ENCODE peak calls at places on chromosomes 11 and 22, in ten cellular contexts. Q is mucosa of descending colon, V is H1, Y is heart right ventricle, K is uterus, O is testis, R is endodermal cell, L is body of pancreas, Z is psoas muscle, M is upper lobe of right lung. W is an unnamed sample.

GRCh38 chr11:120811731-120812130 is 212.2 kb upstream of the TBCEL start:
- DNase-seq in Q (no peak), V (no peak), Y (no peak), K (no peak), O (no peak), R (no peak), L (no peak), Z (no peak), M (no peak), W (no peak)

GRCh38 chr22:50475652-50476002 is 792 bp upstream of the SBF1 start:
- DNase-seq in Q (peak; percentile 40), V (no peak), Y (no peak), K (no peak), O (no peak), R (no peak), L (no peak), Z (no peak), M (no peak), W (no peak)

GRCh38 chr22:35021166-35021565 is 44.8 kb upstream of the ISX start:
- DNase-seq in Q (peak; percentile 81), V (no peak), Y (no peak), K (no peak), O (no peak), R (peak; percentile 20), L (no peak), Z (no peak), M (no peak), W (no peak)

GRCh38 chr11:110087820-110088534 is 5.2 kb upstream of the ZC3H12C start:
- DNase-seq in Q (no peak), V (no peak), Y (no peak), K (no peak), O (no peak), R (no peak), L (no peak), Z (no peak), M (no peak), W (no peak)

GRCh38 chr22:30445438-30445936 is 19.9 kb downstream of the MTFP1 start:
- DNase-seq in Q (no peak), V (no peak), Y (no peak), K (no peak), O (no peak), R (no peak), L (no peak), Z (no peak), M (no peak), W (no peak)

GRCh38 chr11:6926208-6927029 is at the start of gene ZNF215:
- DNase-seq in Q (peak; percentile 90), V (peak; percentile 88), Y (peak; percentile 71), K (peak; percentile 67), O (peak; percentile 82), R (peak; percentile 97), L (peak; percentile 77), Z (peak; percentile 78), M (peak; percentile 91), W (peak; percentile 72)

GRCh38 chr11:129846508-129847335 is 31.1 kb downstream of the TMEM45B start:
- DNase-seq in Q (no peak), V (no peak), Y (no peak), K (no peak), O (no peak), R (no peak), L (no peak), Z (no peak), M (no peak), W (no peak)

GRCh38 chr11:95904009-95904650 is 19.8 kb downstream of the MTMR2 start:
- DNase-seq in Q (no peak), V (no peak), Y (no peak), K (no peak), O (no peak), R (peak; percentile 77), L (no peak), Z (no peak), M (no peak), W (no peak)

GRCh38 chr11:876550-876949 is 33.9 kb downstream of the TSPAN4 start:
- DNase-seq in Q (no peak), V (no peak), Y (peak; percentile 75), K (no peak), O (peak; percentile 77), R (no peak), L (peak; percentile 85), Z (peak; percentile 63), M (no peak), W (peak; percentile 70)

GRCh38 chr11:10379022-10379421 is 74.1 kb downstream of the ADM start:
- DNase-seq in Q (no peak), V (peak; percentile 57), Y (no peak), K (no peak), O (no peak), R (peak; percentile 78), L (no peak), Z (no peak), M (no peak), W (no peak)

GRCh38 chr11:61024938-61025818 is 53.7 kb downstream of the CD6 start:
- DNase-seq in Q (no peak), V (no peak), Y (no peak), K (no peak), O (no peak), R (no peak), L (no peak), Z (no peak), M (no peak), W (no peak)
- H3K4me1 ChIP-seq in Q (peaks cover 5% of the 10 kb centered on the region), V (peaks cover 2% of the 10 kb centered on the region), Y (peaks cover 5% of the 10 kb centered on the region), K (no peaks in the 10 kb centered on the region), O (peaks cover 7% of the 10 kb centered on the region), R (no peaks in the 10 kb centered on the region), L (peaks cover 8% of the 10 kb centered on the region), Z (no peaks in the 10 kb centered on the region), M (peaks cover 20% of the 10 kb centered on the region), W (peaks cover 30% of the 10 kb centered on the region)

DNA sequence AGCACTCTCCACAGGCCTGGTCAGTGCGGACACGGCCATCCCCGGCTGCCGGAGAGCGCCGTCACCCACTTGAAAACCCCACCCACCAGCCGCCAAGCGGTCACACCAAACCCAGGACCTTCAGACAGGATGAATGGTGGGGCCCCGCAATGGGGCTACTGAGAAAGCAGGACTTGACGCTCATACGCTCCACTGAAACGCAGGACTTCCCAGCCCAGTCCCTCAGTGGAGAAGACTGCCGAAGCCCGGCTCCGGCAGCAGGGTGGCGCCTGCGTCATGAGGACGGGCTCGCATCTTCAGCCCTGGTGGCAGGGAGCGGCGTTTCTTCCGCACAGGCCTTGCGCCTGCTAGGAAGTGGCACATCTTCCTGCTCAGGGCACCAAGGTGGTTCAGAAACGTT is 15.3 kb upstream of the PHLDA2 start:
- DNase-seq in Q (peak; percentile 53), V (no peak), Y (no peak), K (peak; percentile 15), O (no peak), R (peak; percentile 53), L (no peak), Z (no peak), M (no peak), W (no peak)
- TF ChIP-seq CTCF in Q (no peak), V (peak; percentile 29), Y (no peak), K (no peak), O (no peak), R (peak; percentile 27), L (no peak), Z (no peak), M (no peak), W (no peak)

GRCh38 chr11:128328955-128329551 is 258.3 kb downstream of the ETS1 start:
- DNase-seq in Q (no peak), V (no peak), Y (peak; percentile 41), K (no peak), O (no peak), R (no peak), L (no peak), Z (peak; percentile 17), M (no peak), W (no peak)

GRCh38 chr11:128331317-128331716 is 256.0 kb downstream of the ETS1 start:
- DNase-seq in Q (no peak), V (no peak), Y (no peak), K (no peak), O (no peak), R (no peak), L (no peak), Z (no peak), M (no peak), W (no peak)

GRCh38 chr11:128326791-128327190 is 260.6 kb downstream of the ETS1 start:
- DNase-seq in Q (no peak), V (no peak), Y (no peak), K (no peak), O (no peak), R (no peak), L (no peak), Z (no peak), M (no peak), W (no peak)

GRCh38 chr11:128327274-128327673 is 260.1 kb downstream of the ETS1 start:
- DNase-seq in Q (no peak), V (no peak), Y (no peak), K (no peak), O (no peak), R (no peak), L (no peak), Z (no peak), M (no peak), W (no peak)

DNA sequence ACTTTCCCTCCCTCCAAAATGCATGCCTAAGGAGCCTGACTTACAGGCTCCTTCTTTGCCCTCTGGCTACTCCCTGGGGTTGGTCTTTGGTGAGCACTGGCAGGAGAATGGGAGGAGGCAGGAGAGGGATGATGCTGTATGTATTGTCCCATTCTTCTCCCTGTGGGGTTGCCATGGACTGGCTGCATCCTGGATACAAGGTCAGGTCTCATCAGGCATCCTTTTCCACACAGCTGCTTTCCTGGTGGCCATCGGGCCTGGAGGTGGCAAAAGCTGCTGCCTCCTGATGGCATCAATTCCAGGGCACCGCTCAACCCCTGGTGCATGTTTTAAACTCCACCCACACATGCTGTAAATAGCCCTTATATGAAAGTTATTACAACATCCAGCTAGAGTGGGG is 257.2 kb downstream of the ETS1 start:
- DNase-seq in Q (no peak), V (no peak), Y (no peak), K (no peak), O (no peak), R (no peak), L (no peak), Z (no peak), M (no peak), W (no peak)
- H3K4me1 ChIP-seq in Q (no peaks in the 10 kb centered on the region), V (no peaks in the 10 kb centered on the region), Y (peaks cover 14% of the 10 kb centered on the region), K (no peaks in the 10 kb centered on the region), O (no peaks in the 10 kb centered on the region), R (peaks cover 8% of the 10 kb centered on the region), L (no peaks in the 10 kb centered on the region), Z (no peaks in the 10 kb centered on the region), M (no peaks in the 10 kb centered on the region), W (peaks cover 55% of the 10 kb centered on the region)

GRCh38 chr11:64284962-64285884 is at the start of gene GPR137:
- DNase-seq in Q (peak; percentile 93), V (peak; percentile 98), Y (peak; percentile 89), K (peak; percentile 89), O (peak; percentile 88), R (peak; percentile 92), L (peak; percentile 84), Z (peak; percentile 87), M (peak; percentile 94), W (peak; percentile 88)
- TF ChIP-seq CTCF in Q (no peak), V (no peak), Y (no peak), K (no peak), O (peak; percentile 5), R (no peak), L (no peak), Z (no peak), M (no peak), W (no peak)

W was measured in left ventricle myocardium inferior.